ENCODE peak calls at places on chromosomes 16 and 17, in six cellular contexts. I is uterus, H is HepG2, Q is prostate gland, L is sigmoid colon, E is heart left ventricle. O is an unnamed sample. For H3K27me3 and H3K4me1, the result is how much of the 10 kb centered on the place peaks cover.

GRCh38 chr17:40516581-40517285 is 15.3 kb upstream of the TNS4 start:
- DNase-seq in E (peak), H (peak), L (peak), I (no peak), Q (no peak), O (peak)

GRCh38 chr17:81609541-81610353 is 27.2 kb downstream of the NPLOC4 start:
- DNase-seq in I (no peak), H (no peak), E (peak), Q (no peak), L (no peak), O (no peak)

GRCh38 chr16:149024-149675 is 3.3 kb upstream of the HBZ start:
- DNase-seq in H (no peak), L (no peak), Q (no peak), E (no peak), I (no peak), O (peak)

GRCh38 chr17:2362016-2362415 is 24.7 kb downstream of the SGSM2 start:
- DNase-seq in I (no peak), E (no peak), L (no peak), H (no peak), Q (no peak), O (no peak)

GRCh38 chr16:49644143-49644460 is 211.8 kb downstream of the ZNF423 start:
- DNase-seq in L (no peak), I (no peak), H (no peak), Q (no peak), E (no peak), O (no peak)

GRCh38 chr16:83403751-83404150 is 404.0 kb upstream of the HSBP1 start:
- DNase-seq in Q (no peak), H (no peak), E (no peak), I (no peak), L (no peak), O (no peak)

GRCh38 chr17:33204156-33204555 is 88.9 kb downstream of the ASIC2 start:
- DNase-seq in Q (no peak), H (no peak), I (no peak), E (no peak), L (no peak), O (no peak)

GRCh38 chr17:73566905-73567782 is 77.1 kb downstream of the SDK2 start:
- DNase-seq in E (no peak), Q (peak), L (no peak), I (no peak), H (no peak), O (peak)

GRCh38 chr17:58969612-58970011 is 137.1 kb downstream of the TRIM37 start:
- DNase-seq in L (no peak), I (no peak), E (no peak), Q (no peak), H (no peak), O (no peak)

GRCh38 chr16:24357511-24357910 is 101.4 kb downstream of the CACNG3 start:
- DNase-seq in L (no peak), H (no peak), Q (no peak), E (no peak), I (no peak), O (no peak)

GRCh38 chr16:87634411-87634810 is 32.1 kb downstream of the JPH3 start:
- DNase-seq in I (no peak), E (no peak), Q (no peak), H (no peak), L (no peak), O (no peak)

GRCh38 chr17:5864910-5865657 is 205.1 kb upstream of the WSCD1 start:
- DNase-seq in L (no peak), H (no peak), Q (no peak), E (no peak), I (no peak), O (no peak)

GRCh38 chr17:80949451-80950421 is 41.9 kb upstream of the CHMP6 start:
- DNase-seq in E (peak), H (no peak), L (peak), I (peak), Q (no peak), O (peak)

GRCh38 chr16:19168173-19169080 is at the start of gene SYT17:
- DNase-seq in H (no peak), Q (peak), E (peak), I (no peak), L (no peak), O (peak)

GRCh38 chr16:65312795-65313194 is 190.9 kb upstream of the CDH11 start:
- DNase-seq in L (no peak), E (no peak), H (no peak), I (no peak), Q (no peak), O (no peak)

GRCh38 chr17:63932008-63932561 is at the start of gene CD79B:
- DNase-seq in Q (no peak), H (no peak), E (no peak), I (no peak), L (no peak), O (peak)

GRCh38 chr17:58330544-58330996 is 2.0 kb upstream of the TSPOAP1 start:
- DNase-seq in I (no peak), E (no peak), L (no peak), H (no peak), Q (no peak), O (no peak)

GRCh38 chr16:31354394-31355291 is at the start of gene ITGAX:
- DNase-seq in H (no peak), Q (no peak), L (no peak), E (peak), I (peak), O (peak)

GRCh38 chr17:74981979-74982662 is 5.3 kb upstream of the CDR2L start:
- DNase-seq in E (peak), I (peak), H (peak), Q (peak), L (peak), O (peak)

GRCh38 chr17:41870627-41871026 is 5.4 kb upstream of the KLHL11 start:
- DNase-seq in I (no peak), Q (peak), L (no peak), H (no peak), E (peak), O (no peak)
- H3K27me3 ChIP-seq in I (under half), Q (under half), L (under half), H (under half), E (under half), O (under half)

DNA sequence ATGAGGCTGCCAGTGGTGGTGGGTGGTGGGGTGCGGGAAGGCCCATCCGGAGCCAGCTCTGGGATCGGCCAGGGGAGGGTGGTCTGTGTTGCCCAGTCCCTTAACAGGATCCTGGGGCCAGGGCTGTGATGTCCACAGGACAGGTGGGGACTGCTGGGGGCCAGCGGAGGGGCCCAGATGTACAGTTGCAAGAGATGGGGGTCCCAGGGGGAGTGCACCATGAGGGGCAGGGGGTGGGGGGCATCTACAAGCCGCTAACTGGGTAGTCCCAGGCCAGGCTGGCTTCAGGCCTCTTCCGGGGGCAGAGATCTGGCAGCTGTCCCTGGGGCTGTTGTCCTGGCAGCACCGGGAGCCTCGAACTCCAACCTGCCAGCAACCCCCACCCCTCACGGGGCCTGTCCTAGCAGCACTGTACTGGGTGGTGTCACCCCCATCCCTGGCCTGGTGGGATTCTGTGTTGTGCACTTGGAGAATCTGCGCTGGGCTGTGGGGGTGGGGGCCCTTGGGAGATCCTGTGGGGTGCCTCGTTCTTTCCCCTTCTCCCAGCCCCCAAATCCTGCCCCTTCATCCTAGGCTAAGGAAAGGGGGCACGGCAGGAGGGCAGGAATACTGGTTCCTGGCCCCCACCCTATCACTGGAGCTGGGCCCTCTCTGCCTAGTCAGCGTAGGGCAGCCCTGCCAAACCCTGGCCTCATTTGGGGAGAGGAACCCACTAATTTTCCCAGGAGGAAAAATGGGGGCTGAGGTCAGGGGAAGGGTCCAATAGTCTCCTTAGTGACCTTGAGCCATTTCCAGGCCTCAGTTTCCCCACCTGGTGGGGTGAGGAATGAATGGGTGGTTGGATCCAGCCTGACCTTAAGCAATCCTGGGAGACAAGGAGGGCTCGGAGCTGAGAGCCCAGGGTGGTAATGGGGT is 1.4 kb downstream of the MTSS2 start:
- DNase-seq in H (no peak), E (peak), Q (no peak), I (no peak), L (no peak), O (peak)
- H3K4me1 ChIP-seq in H (half or more), E (half or more), Q (half or more), I (under half), L (half or more), O (under half)

GRCh38 chr17:76268015-76268749 is 3.0 kb downstream of the UBALD2 start:
- DNase-seq in H (no peak), L (peak), E (peak), I (peak), Q (peak), O (peak)
- TF ChIP-seq POLR2A in H (no peak), L (peak), E (peak), I (peak), Q (peak), O (no peak)

GRCh38 chr17:71821512-71821911 is 299.3 kb upstream of the SOX9 start:
- DNase-seq in H (no peak), L (no peak), E (no peak), Q (no peak), I (no peak), O (no peak)
- H3K27me3 ChIP-seq in H (under half), L (under half), E (under half), Q (under half), I (under half), O (under half)